ENCODE peak calls at places on chromosomes 5 and 9, in nine cellular contexts. U, I, W, B, M, D, H, G and Y are unnamed samples.

GRCh38 chr5:125575561-125576504 is 829.4 kb upstream of the ZNF608 start:
- DNase-seq in I (no peak), U (peak), M (no peak), B (peak), D (no peak), H (no peak), W (no peak), G (no peak), Y (no peak)

GRCh38 chr5:142014911-142015584 is 2.2 kb upstream of the GNPDA1 start:
- DNase-seq in I (no peak), W (no peak), U (peak), D (no peak), H (peak), M (peak), B (no peak), G (no peak), Y (peak)

GRCh38 chr5:151886741-151887261 is 37.9 kb downstream of the GLRA1 start:
- DNase-seq in D (no peak), M (no peak), H (no peak), G (no peak), W (no peak), I (no peak), U (no peak), B (no peak), Y (no peak)

GRCh38 chr9:86186696-86187095 is 72.8 kb downstream of the C9orf153 start:
- DNase-seq in W (no peak), B (no peak), D (no peak), I (no peak), H (no peak), G (no peak), M (no peak), U (no peak), Y (no peak)

GRCh38 chr5:7606840-7607453 is 211.0 kb downstream of the ADCY2 start:
- DNase-seq in I (no peak), U (no peak), M (no peak), G (no peak), W (no peak), H (no peak), B (no peak), D (no peak), Y (no peak)

GRCh38 chr5:179241764-179242370 is 103.4 kb downstream of the ADAMTS2 start:
- DNase-seq in D (no peak), M (no peak), I (no peak), G (peak), H (no peak), W (no peak), U (peak), B (no peak), Y (no peak)

GRCh38 chr9:76143834-76144233 is 250.4 kb downstream of the RFK start:
- DNase-seq in D (no peak), I (no peak), H (no peak), B (no peak), G (no peak), W (no peak), M (no peak), U (no peak), Y (no peak)

GRCh38 chr5:176673651-176674583 is 26.6 kb downstream of the TSPAN17 start:
- DNase-seq in G (peak), D (no peak), U (no peak), B (no peak), W (no peak), H (no peak), M (no peak), I (no peak), Y (no peak)

GRCh38 chr9:37929441-37929895 is 25.5 kb upstream of the SLC25A51 start:
- DNase-seq in U (no peak), I (no peak), B (no peak), G (no peak), W (no peak), D (no peak), H (no peak), M (peak), Y (no peak)

GRCh38 chr9:91954841-91955471 is 4.9 kb upstream of the ROR2 start:
- DNase-seq in D (no peak), H (peak), U (peak), I (no peak), G (no peak), B (peak), W (peak), M (peak), Y (no peak)

GRCh38 chr5:144315994-144316634 is 145.4 kb downstream of the KCTD16 start:
- DNase-seq in M (no peak), D (no peak), G (no peak), I (no peak), H (no peak), W (no peak), B (no peak), U (peak), Y (no peak)

GRCh38 chr5:4896328-4896727 is 243.8 kb upstream of the ADAMTS16 start:
- DNase-seq in G (no peak), U (no peak), I (no peak), D (no peak), M (no peak), W (no peak), B (no peak), H (no peak), Y (no peak)

DNA sequence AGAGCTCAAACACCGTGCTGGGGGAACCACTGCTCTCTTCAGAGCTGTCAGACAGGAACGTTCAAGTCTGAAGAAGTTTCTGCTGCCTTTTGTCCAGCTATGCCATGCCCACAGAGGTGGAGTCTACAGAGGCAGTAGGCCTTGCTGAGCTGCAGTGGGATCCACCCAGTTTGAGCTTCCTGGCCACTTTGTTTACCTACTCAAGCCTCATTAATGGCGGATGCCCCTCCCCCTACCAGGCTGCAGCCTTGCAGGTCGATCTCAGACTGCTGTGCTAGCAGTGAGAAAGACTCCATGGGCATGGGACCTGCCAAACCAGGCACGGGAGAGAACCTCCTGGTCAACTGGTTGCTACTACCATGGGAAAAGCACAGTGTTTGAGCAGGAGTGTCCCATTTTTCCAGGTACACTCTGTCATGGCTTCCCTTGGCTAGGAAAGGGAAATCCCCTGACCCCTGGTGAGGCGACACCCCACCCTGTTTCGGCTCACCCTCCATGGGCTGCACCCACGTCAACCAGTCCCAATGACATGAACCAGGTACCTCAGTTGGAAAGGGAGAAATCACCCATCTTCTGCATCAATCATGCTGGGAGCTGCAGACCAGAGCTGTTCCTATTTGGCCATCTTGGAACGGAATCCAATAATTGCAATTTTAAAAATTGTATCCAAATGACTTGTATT is 246.9 kb upstream of the ADAMTS16 start:
- DNase-seq in I (no peak), D (no peak), U (no peak), G (no peak), M (no peak), W (no peak), B (no peak), H (no peak), Y (no peak)
- TF ChIP-seq CTCF in I (no peak), D (no peak), U (no peak), G (no peak), M (no peak), W (no peak), B (no peak), H (no peak), Y (no peak)

GRCh38 chr5:149141957-149142851 is 911 bp downstream of the ABLIM3 start:
- DNase-seq in M (no peak), I (no peak), D (peak), H (no peak), G (no peak), B (peak), U (peak), W (no peak), Y (peak)
- TF ChIP-seq POLR2A in M (no peak), I (no peak), D (no peak), H (no peak), G (no peak), B (no peak), U (no peak), W (no peak), Y (no peak)

DNA sequence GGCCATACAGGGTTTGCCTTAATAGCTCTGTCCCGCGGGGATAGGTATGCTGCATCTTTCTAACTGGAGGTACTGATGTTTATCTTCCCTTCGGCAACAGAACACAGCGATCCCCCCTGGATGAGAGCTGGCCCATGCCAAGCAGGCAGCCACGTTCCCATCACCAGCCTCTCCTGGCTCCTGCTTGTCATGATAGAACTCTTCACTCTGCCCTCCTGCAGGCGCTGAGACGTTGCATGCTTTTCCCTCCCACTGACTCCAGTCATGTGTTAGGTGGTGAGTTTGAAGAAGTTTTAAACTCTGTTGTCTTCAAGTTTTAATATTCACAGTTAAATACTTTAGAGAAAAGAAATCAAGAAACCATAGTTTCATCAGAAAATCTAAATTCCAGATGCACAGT is 60.0 kb downstream of the MED27 start:
- DNase-seq in W (no peak), D (no peak), H (no peak), B (peak), I (no peak), G (no peak), M (no peak), U (no peak), Y (no peak)
- H3K27ac ChIP-seq in W (no peak), D (no peak), H (no peak), B (no peak), I (no peak), G (no peak), M (no peak), U (no peak), Y (no peak)

GRCh38 chr5:124289641-124290201 is 456.7 kb downstream of the ZNF608 start:
- DNase-seq in H (no peak), I (no peak), U (peak), W (peak), B (peak), M (peak), D (peak), G (no peak), Y (peak)
- TF ChIP-seq CTCF in H (no peak), I (no peak), U (peak), W (no peak), B (no peak), M (no peak), D (no peak), G (no peak), Y (peak)

DNA sequence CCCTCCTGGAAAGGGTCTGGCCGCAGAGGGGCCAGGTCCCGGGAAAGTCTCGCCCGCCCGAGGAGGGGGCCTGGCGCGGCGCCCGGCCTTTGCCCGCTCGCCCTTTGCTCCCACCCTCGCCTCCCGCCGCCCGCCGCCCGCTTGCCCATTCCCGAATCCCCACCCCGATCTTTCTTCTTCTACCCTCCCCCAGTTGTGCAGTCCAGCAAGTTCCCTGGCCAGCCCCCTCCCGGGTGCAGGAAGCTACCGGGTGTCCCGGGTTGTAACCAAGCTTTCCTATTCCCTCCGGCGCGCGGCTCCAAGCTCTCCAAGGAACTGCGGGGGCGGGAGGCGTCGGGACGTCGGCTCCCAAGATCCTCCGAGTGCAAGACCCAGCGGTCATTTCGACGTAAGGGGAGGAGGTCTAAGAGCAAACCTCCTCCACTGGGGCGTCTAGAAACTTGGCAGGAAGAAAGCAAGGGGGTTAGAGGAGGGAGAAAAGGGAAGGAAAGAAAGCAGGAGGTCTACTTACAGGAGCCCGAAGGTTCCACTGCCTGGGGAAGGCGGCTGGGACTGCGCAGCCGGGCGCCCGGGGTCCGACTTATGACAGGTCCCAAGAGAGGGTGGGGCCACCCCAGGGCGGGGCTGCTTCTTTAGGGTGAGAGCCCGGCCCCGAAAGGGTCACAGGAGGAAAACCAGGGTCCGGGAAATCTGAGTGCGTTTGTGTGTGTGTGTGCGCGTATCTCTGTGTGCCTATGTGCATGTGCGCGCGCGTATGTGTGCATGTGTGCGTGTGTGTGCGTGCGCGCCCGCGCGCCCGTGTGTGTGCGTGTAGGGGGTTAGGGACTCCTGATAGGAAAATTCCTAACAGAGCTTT is at the start of gene PTGR1:
- DNase-seq in B (peak), I (no peak), D (peak), G (peak), W (peak), H (peak), U (peak), M (peak), Y (peak)
- TF ChIP-seq POLR2A in B (no peak), I (no peak), D (no peak), G (no peak), W (no peak), H (peak), U (no peak), M (peak), Y (peak)

DNA sequence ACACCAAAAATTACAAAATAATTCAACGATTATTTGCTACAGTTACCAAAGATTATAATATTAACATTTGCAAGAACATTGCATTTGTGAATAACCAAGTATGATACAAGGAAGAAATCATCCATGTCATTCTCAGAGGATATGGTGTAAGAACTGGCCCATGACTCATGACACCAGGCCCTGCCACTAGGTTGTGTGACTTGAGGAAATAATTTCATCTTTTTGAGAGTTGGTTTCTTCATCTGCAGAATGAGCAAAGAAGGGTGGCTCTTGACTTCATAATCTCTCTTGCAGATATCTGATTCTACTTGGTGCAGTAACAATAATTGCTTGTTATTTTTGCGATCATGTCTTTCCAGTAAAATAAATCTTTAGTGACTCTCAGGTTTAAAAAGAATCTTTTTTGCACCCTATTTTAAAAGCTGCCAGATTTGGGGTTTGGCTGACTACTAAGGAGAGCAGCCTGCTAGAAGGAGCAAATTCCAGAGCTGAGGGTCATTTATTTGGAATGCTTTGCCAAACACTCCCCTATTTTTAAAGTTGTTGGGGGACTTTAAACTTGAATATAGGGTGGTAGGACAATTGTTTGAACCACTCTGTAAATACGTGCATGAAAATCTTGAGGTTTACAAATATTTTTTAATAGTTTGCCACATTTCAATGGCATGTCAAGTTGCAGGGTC is 23.5 kb downstream of the ITGA1 start:
- DNase-seq in W (no peak), M (no peak), D (no peak), B (no peak), I (no peak), H (no peak), G (no peak), U (no peak), Y (no peak)
- H3K27ac ChIP-seq in W (no peak), M (no peak), D (peak), B (no peak), I (peak), H (no peak), G (no peak), U (no peak), Y (no peak)